ENCODE peak calls at places on chromosomes 3 and 15, in seven cellular contexts. M, W, Z, I, P, D and O are unnamed samples.

GRCh38 chr15:29088666-29089065 is 181.0 kb downstream of the NSMCE3 start:
- DNase-seq in D (no peak), M (no peak), P (no peak), I (no peak), W (no peak), Z (no peak), O (no peak)

GRCh38 chr15:75677601-75678323 is 30.1 kb downstream of the SNX33 start:
- DNase-seq in P (no peak), I (no peak), D (no peak), W (no peak), Z (no peak), M (no peak), O (no peak)

GRCh38 chr3:67605377-67605776 is 49.0 kb downstream of the SUCLG2 start:
- DNase-seq in Z (peak; percentile 86), M (no peak), W (no peak), D (peak; percentile 59), P (peak; percentile 81), I (peak; percentile 68), O (peak; percentile 65)

GRCh38 chr3:116579843-116580242 is 129.7 kb upstream of the TUSC7 start:
- DNase-seq in D (peak; percentile 3), I (peak; percentile 35), P (peak; percentile 15), Z (peak; percentile 2), M (peak; percentile 23), W (no peak), O (peak; percentile 42)

GRCh38 chr3:104952587-104952986 is 414.1 kb upstream of the ALCAM start:
- DNase-seq in W (no peak), Z (peak; percentile 86), P (peak; percentile 89), D (peak; percentile 78), I (peak; percentile 89), M (no peak), O (peak; percentile 85)

GRCh38 chr15:94582368-94582767 is 351.0 kb downstream of the MCTP2 start:
- DNase-seq in Z (no peak), W (no peak), P (no peak), I (no peak), M (peak; percentile 37), D (peak; percentile 29), O (peak; percentile 62)

GRCh38 chr3:155646128-155646527 is 98.7 kb downstream of the PLCH1 start:
- DNase-seq in W (no peak), Z (no peak), D (no peak), P (no peak), I (no peak), M (no peak), O (no peak)

GRCh38 chr3:100756441-100756840 is 47.1 kb downstream of the TFG start:
- DNase-seq in D (no peak), W (no peak), I (peak; percentile 45), P (no peak), M (no peak), Z (no peak), O (no peak)

GRCh38 chr3:50195501-50196252 is 4.3 kb downstream of the GNAT1 start:
- DNase-seq in D (no peak), P (peak; percentile 34), I (no peak), M (no peak), W (no peak), Z (peak; percentile 12), O (no peak)

GRCh38 chr3:105798381-105798934 is 70.4 kb downstream of the CBLB start:
- DNase-seq in I (no peak), P (peak; percentile 42), W (no peak), D (no peak), Z (peak; percentile 46), M (no peak), O (no peak)

GRCh38 chr15:90762109-90762508 is 45.0 kb downstream of the BLM start:
- DNase-seq in W (no peak), I (peak; percentile 80), P (peak; percentile 90), M (no peak), D (no peak), Z (peak; percentile 88), O (peak; percentile 78)

GRCh38 chr3:10772230-10773161 is 43.5 kb upstream of the SLC6A11 start:
- DNase-seq in I (no peak), W (no peak), M (no peak), D (peak; percentile 43), P (peak; percentile 3), Z (peak; percentile 2), O (peak; percentile 36)

GRCh38 chr3:197000211-197000610 is 29.4 kb downstream of the MELTF start:
- DNase-seq in D (no peak), P (peak; percentile 19), I (peak; percentile 39), Z (peak; percentile 40), M (no peak), W (no peak), O (no peak)

GRCh38 chr15:43093026-43093425 is 12.8 kb downstream of the UBR1 start:
- DNase-seq in W (no peak), Z (peak; percentile 31), M (no peak), I (peak; percentile 25), P (peak; percentile 50), D (no peak), O (no peak)

GRCh38 chr15:76174654-76175053 is 114.9 kb downstream of the TMEM266 start:
- DNase-seq in P (no peak), W (no peak), M (no peak), Z (no peak), D (no peak), I (no peak), O (no peak)

GRCh38 chr3:134083008-134083407 is 53.3 kb upstream of the SLCO2A1 start:
- DNase-seq in I (no peak), D (no peak), W (no peak), M (no peak), Z (no peak), P (no peak), O (no peak)

GRCh38 chr3:69435274-69436262 is 49.7 kb upstream of the FRMD4B start:
- DNase-seq in P (no peak), I (no peak), Z (no peak), W (no peak), D (no peak), M (no peak), O (no peak)

GRCh38 chr3:16290007-16290826 is 25.2 kb downstream of the OXNAD1 start:
- DNase-seq in D (peak; percentile 47), I (peak; percentile 81), Z (peak; percentile 77), P (peak; percentile 64), W (no peak), M (peak; percentile 37), O (peak; percentile 59)

DNA sequence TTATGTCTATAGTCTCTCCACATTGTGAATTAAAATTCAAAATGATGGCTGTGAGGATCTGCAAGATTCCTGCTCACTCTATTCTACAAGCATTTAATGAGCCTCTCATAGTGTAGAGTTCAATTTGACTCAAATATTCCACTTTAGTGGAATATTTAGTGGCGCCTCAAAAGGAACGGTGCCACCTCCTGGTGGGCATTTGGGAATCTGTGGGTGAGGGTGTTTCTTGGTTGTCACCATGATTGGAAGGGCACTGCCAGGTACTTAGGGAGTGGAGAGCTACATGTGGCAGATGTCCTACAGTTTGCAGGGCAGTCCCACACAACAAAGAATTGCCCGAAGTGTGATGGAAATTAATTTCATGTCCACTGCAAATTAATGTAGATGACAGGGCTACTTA is 21.5 kb upstream of the KCNMB3 start:
- DNase-seq in P (peak; percentile 24), I (peak; percentile 54), D (peak; percentile 19), Z (peak; percentile 33), M (peak; percentile 10), W (no peak), O (peak; percentile 29)
- TF ChIP-seq CTCF in P (peak; percentile 40), I (no peak), D (no peak), Z (peak; percentile 37), M (peak; percentile 36), W (no peak), O (no peak)

GRCh38 chr3:145767909-145768308 is 393.1 kb downstream of the PLOD2 start:
- DNase-seq in Z (peak; percentile 21), P (peak; percentile 13), I (peak; percentile 18), W (no peak), D (no peak), M (no peak), O (no peak)
- TF ChIP-seq CTCF in Z (peak; percentile 10), P (peak; percentile 32), I (peak; percentile 4), W (no peak), D (peak; percentile 32), M (peak; percentile 21), O (peak; percentile 24)

GRCh38 chr3:128335621-128336296 is 130.9 kb downstream of the DNAJB8 start:
- DNase-seq in D (no peak), W (no peak), P (no peak), M (no peak), Z (no peak), I (no peak), O (no peak)

GRCh38 chr3:128336337-128337156 is 130.1 kb downstream of the DNAJB8 start:
- DNase-seq in P (no peak), I (no peak), W (no peak), M (no peak), Z (no peak), D (no peak), O (no peak)

GRCh38 chr3:128338536-128339400 is 127.9 kb downstream of the DNAJB8 start:
- DNase-seq in W (no peak), Z (no peak), P (no peak), D (no peak), I (no peak), M (no peak), O (no peak)

GRCh38 chr3:128339491-128340012 is 127.1 kb downstream of the DNAJB8 start:
- DNase-seq in P (no peak), D (no peak), Z (no peak), I (no peak), W (no peak), M (no peak), O (no peak)

DNA sequence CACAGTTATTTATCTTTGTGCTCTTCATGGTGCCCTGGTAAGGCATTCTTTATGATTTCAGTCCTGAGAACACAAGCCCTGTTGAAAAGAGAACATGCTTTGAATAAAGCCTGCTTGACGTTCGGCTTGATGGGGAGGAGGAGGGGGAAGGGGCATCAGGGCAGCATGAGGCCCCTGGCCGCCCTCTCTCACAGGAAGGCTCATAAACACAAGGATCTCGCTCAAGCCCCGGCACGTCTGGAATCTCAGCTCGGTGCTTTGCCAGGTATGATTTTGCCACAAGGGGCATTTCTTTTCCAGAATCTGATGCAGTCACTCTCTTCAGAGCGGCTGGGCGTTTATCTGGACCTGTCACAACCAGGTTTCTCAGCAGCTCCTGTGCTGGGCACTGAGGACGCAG is 129.4 kb downstream of the DNAJB8 start:
- DNase-seq in I (no peak), Z (no peak), M (no peak), W (no peak), D (no peak), P (no peak), O (peak; percentile 1)
- TF ChIP-seq CTCF in I (no peak), Z (no peak), M (no peak), W (no peak), D (no peak), P (no peak), O (no peak)

DNA sequence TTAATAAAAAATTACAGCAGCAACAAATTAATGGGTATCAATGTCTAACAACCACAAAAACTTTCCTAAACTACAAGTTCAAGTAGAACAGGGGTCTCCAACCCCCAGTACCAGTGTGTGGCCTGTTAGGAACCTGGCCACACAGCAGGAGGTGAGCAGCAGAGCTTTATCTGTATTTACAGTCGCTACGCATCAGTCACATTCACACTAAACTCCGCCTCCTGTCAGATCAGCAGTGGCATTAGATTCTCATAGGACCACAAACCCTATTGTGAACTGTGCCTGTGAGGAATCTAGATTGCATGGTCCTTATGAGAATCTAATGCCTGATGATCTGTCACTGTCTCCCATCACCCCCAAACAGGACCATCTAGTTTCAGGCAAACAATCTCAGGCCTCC is 18.5 kb upstream of the LIPC start:
- DNase-seq in W (no peak), P (no peak), D (no peak), Z (no peak), I (no peak), M (no peak), O (no peak)
- TF ChIP-seq CTCF in W (no peak), P (no peak), D (no peak), Z (no peak), I (no peak), M (no peak), O (no peak)